ENCODE peak calls at places on chromosomes 2 and 18, in five cellular contexts. X, P, J, Q and U are unnamed samples.

GRCh38 chr2:164126960-164127359 is 391.2 kb upstream of the FIGN start:
- DNase-seq in X (no peak), P (peak; percentile 11), J (no peak), Q (peak; percentile 10), U (peak; percentile 11)

GRCh38 chr2:164560181-164560792 is 61.0 kb downstream of the GRB14 start:
- DNase-seq in X (peak; percentile 46), P (peak; percentile 49), J (peak; percentile 16), Q (peak; percentile 52), U (peak; percentile 64)

GRCh38 chr2:10557506-10558265 is 109.6 kb upstream of the ODC1 start:
- DNase-seq in X (no peak), P (no peak), J (no peak), Q (no peak), U (no peak)

GRCh38 chr2:160043265-160043664 is 19.1 kb downstream of the PLA2R1 start:
- DNase-seq in X (no peak), P (no peak), J (no peak), Q (no peak), U (no peak)

GRCh38 chr2:94872676-94873361 is 1.6 kb downstream of the TEKT4 start:
- DNase-seq in X (no peak), P (no peak), J (no peak), Q (no peak), U (no peak)

GRCh38 chr2:236875906-236876505 is 209.7 kb upstream of the COPS8 start:
- DNase-seq in X (no peak), P (no peak), J (no peak), Q (peak; percentile 62), U (peak; percentile 27)

GRCh38 chr2:207333599-207334308 is 168.0 kb upstream of the KLF7 start:
- DNase-seq in X (no peak), P (peak; percentile 35), J (peak; percentile 44), Q (no peak), U (peak; percentile 51)

GRCh38 chr2:58293056-58293455 is 51.9 kb upstream of the FANCL start:
- DNase-seq in X (no peak), P (no peak), J (no peak), Q (no peak), U (no peak)

GRCh38 chr2:231384970-231385369 is 10.5 kb upstream of the B3GNT7 start:
- DNase-seq in X (no peak), P (no peak), J (no peak), Q (no peak), U (peak; percentile 40)

GRCh38 chr2:183105402-183106134 is 18.7 kb upstream of the NUP35 start:
- DNase-seq in X (no peak), P (no peak), J (peak; percentile 47), Q (no peak), U (no peak)

GRCh38 chr2:47264686-47265085 is 109.6 kb upstream of the STPG4 start:
- DNase-seq in X (no peak), P (no peak), J (no peak), Q (no peak), U (no peak)

GRCh38 chr2:105798595-105798994 is 53.9 kb downstream of the NCK2 start:
- DNase-seq in X (no peak), P (no peak), J (peak; percentile 23), Q (no peak), U (no peak)

GRCh38 chr2:68662466-68662865 is 19.1 kb downstream of the PROKR1 start:
- DNase-seq in X (no peak), P (no peak), J (no peak), Q (no peak), U (no peak)

GRCh38 chr2:212841426-212841825 is 302.8 kb upstream of the ERBB4 start:
- DNase-seq in X (no peak), P (no peak), J (no peak), Q (no peak), U (no peak)

GRCh38 chr2:5987117-5987787 is 295.1 kb downstream of the SOX11 start:
- DNase-seq in X (no peak), P (no peak), J (no peak), Q (no peak), U (no peak)

GRCh38 chr18:42670860-42671259 is 444.6 kb downstream of the RIT2 start:
- DNase-seq in X (no peak), P (no peak), J (no peak), Q (no peak), U (no peak)

GRCh38 chr18:62529597-62529996 is 6.8 kb downstream of the ZCCHC2 start:
- DNase-seq in X (no peak), P (no peak), J (no peak), Q (no peak), U (peak; percentile 13)

GRCh38 chr18:74196220-74197119 is 48.1 kb downstream of the TIMM21 start:
- DNase-seq in X (peak; percentile 72), P (peak; percentile 81), J (peak; percentile 66), Q (peak; percentile 77), U (peak; percentile 83)
- TF ChIP-seq CTCF in X (peak; percentile 76), P (peak; percentile 73), J (peak; percentile 87), Q (peak; percentile 88), U (peak; percentile 65)

DNA sequence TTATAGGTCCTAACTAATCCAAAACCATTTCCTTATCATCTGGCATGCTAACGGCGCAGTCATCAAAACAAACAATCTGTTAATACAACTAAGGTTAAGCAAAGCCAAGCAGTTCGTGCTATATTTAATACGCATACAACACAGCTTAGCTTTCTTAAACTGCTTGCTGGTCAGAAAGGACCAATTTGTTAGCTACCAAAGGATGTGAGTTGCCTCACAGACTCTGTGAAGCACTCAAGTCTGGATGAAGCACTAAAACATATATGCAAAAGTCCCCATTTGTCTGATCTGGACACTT is 66.9 kb downstream of the ZEB2 start:
- DNase-seq in X (no peak), P (peak; percentile 49), J (peak; percentile 76), Q (no peak), U (peak; percentile 47)
- H3K4me3 ChIP-seq in X (peak overlapping the region; percentile 11), P (peak overlapping the region; percentile 37), J (no peak overlapping the region), Q (no peak overlapping the region), U (no peak overlapping the region)

GRCh38 chr2:197137234-197137633 is 173.3 kb downstream of the ANKRD44 start:
- DNase-seq in X (no peak), P (peak; percentile 50), J (peak; percentile 77), Q (peak; percentile 13), U (peak; percentile 73)

GRCh38 chr2:197135806-197136205 is 174.8 kb downstream of the ANKRD44 start:
- DNase-seq in X (no peak), P (no peak), J (no peak), Q (no peak), U (no peak)

GRCh38 chr2:197131558-197131855 is 179.1 kb downstream of the ANKRD44 start:
- DNase-seq in X (no peak), P (no peak), J (no peak), Q (no peak), U (no peak)

GRCh38 chr2:197136452-197136851 is 174.1 kb downstream of the ANKRD44 start:
- DNase-seq in X (no peak), P (no peak), J (no peak), Q (no peak), U (no peak)

GRCh38 chr2:197134206-197134605 is 176.4 kb downstream of the ANKRD44 start:
- DNase-seq in X (no peak), P (no peak), J (peak; percentile 64), Q (no peak), U (no peak)
- TF ChIP-seq CTCF in X (no peak), P (peak; percentile 4), J (peak; percentile 48), Q (no peak), U (no peak)

GRCh38 chr2:128451084-128451483 is 132.4 kb upstream of the HS6ST1 start:
- DNase-seq in X (no peak), P (no peak), J (no peak), Q (no peak), U (no peak)

GRCh38 chr2:128448331-128449225 is 129.9 kb upstream of the HS6ST1 start:
- DNase-seq in X (no peak), P (no peak), J (no peak), Q (no peak), U (no peak)

GRCh38 chr2:128449226-128450061 is 130.8 kb upstream of the HS6ST1 start:
- DNase-seq in X (no peak), P (no peak), J (no peak), Q (no peak), U (no peak)

GRCh38 chr2:128451636-128452411 is 133.2 kb upstream of the HS6ST1 start:
- DNase-seq in X (no peak), P (no peak), J (no peak), Q (no peak), U (no peak)

DNA sequence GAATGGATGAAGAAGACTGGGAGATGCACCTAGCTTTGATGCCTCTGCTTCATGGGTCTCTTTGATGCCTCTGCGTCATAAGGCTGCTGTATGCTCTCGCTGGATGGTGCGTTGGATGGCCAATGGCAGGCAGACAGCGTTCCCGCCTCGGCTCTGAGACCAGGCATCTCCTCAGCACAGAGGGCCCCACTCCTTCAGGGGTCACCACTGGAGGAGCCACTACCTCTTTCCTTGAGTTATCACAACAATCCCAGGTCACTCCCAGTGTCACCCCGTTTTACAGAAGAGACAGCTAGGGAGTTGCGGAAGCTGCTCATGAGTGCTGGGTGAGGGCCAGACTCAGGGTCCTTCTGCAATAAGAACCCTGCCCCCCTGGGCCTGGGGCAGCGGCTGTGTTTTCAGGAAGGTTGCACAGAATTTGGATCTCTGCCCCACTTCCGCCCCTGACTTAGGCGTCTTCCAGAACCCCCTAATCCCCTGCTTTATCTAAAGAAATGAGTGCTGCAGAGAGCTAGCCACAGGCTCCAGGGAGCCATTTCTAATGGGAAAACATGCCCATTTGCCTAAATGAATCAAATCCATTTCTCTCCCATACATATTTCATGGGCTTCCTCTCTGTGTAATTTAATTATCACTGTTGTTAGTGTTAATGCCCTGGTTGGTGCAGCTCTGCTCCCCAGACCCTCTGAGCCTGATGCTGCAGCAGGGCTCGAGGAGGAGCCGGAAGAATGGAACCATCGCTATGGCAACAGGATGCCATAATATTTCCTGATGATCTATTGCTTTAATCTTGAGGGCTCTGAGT is 131.7 kb upstream of the HS6ST1 start:
- DNase-seq in X (no peak), P (no peak), J (no peak), Q (no peak), U (no peak)
- H3K4me3 ChIP-seq in X (no peak overlapping the region), P (no peak overlapping the region), J (no peak overlapping the region), Q (no peak overlapping the region), U (no peak overlapping the region)